ENCODE peak calls at places on chromosome 4, in ten cellular contexts. Y is mucosa of descending colon, W is thoracic aorta, M is bronchial epithelial cell, V is GM12878, U is astrocyte of the cerebellum, R is psoas muscle, P is fibroblast of mammary gland, L is tibial artery, B is ovary. D is an unnamed sample.

GRCh38 chr4:14110407-14110806 is 482.9 kb upstream of the BOD1L1 start:
- DNase-seq in Y (no peak), R (no peak), W (no peak), U (no peak), B (no peak), V (no peak), M (peak), P (peak), L (no peak), D (no peak)

GRCh38 chr4:17511041-17511949 is 595 bp downstream of the QDPR start:
- DNase-seq in B (peak), Y (peak), M (peak), P (peak), U (no peak), R (peak), L (peak), W (peak), V (no peak), D (peak)

GRCh38 chr4:146550161-146550560 is 28.4 kb upstream of the SLC10A7 start:
- DNase-seq in P (no peak), R (no peak), W (no peak), U (no peak), B (no peak), Y (no peak), M (no peak), V (no peak), L (no peak), D (no peak)

GRCh38 chr4:83054928-83055327 is 19.9 kb downstream of the COPS4 start:
- DNase-seq in V (no peak), W (no peak), M (peak), B (no peak), L (no peak), R (no peak), Y (no peak), P (peak), U (peak), D (peak)

GRCh38 chr4:73430188-73430587 is 5.8 kb upstream of the AFP start:
- DNase-seq in U (no peak), V (no peak), B (no peak), L (no peak), P (no peak), W (no peak), M (no peak), Y (no peak), R (no peak), D (no peak)

GRCh38 chr4:143773998-143774898 is 73.8 kb upstream of the FREM3 start:
- DNase-seq in V (peak), U (peak), B (no peak), M (peak), R (no peak), Y (no peak), W (no peak), L (no peak), P (peak), D (peak)

GRCh38 chr4:55272576-55272975 is 73.5 kb upstream of the SRD5A3 start:
- DNase-seq in R (no peak), B (no peak), W (no peak), P (no peak), L (no peak), Y (no peak), U (no peak), V (no peak), M (no peak), D (no peak)

GRCh38 chr4:176800891-176801534 is 8.3 kb upstream of the VEGFC start:
- DNase-seq in B (no peak), U (no peak), V (no peak), R (no peak), P (peak), W (no peak), L (no peak), Y (no peak), M (no peak), D (no peak)

GRCh38 chr4:2858451-2859217 is 15.0 kb downstream of the ADD1 start:
- DNase-seq in B (no peak), U (no peak), M (peak), R (no peak), Y (no peak), W (no peak), P (peak), L (no peak), V (no peak), D (no peak)

GRCh38 chr4:31365006-31365690 is 645.0 kb downstream of the PCDH7 start:
- DNase-seq in L (no peak), R (no peak), B (no peak), Y (no peak), V (no peak), M (no peak), W (no peak), P (peak), U (no peak), D (peak)

GRCh38 chr4:139488442-139488841 is 34.5 kb downstream of the RAB33B start:
- DNase-seq in Y (no peak), M (no peak), W (no peak), R (no peak), V (no peak), U (no peak), L (no peak), P (no peak), B (no peak), D (no peak)

GRCh38 chr4:108301583-108302256 is 133.0 kb upstream of the LEF1 start:
- DNase-seq in V (no peak), W (no peak), M (peak), B (no peak), L (no peak), Y (no peak), P (no peak), R (no peak), U (no peak), D (no peak)

GRCh38 chr4:38857354-38858096 is 908 bp upstream of the TLR6 start:
- DNase-seq in L (peak), B (no peak), P (peak), M (peak), V (peak), W (no peak), Y (no peak), R (peak), U (peak), D (no peak)

DNA sequence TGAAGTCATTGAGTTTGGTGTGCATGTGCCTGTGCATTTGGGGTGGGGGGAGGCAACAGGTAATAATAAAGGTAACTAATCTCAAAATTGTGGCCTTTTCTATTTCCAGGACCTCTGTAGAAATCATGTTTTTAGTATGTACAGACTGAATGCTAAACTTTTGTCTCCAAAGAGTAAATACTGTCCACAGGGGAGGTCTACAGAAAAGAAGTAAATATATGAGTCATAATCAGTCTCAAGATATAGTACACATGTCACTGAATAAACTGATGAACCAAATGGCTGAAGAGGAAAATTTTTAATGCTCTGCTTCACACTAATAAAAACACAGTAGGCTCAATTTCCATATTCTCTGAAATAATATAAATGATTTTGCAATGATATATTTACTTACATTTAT is 440.4 kb upstream of the ZFP42 start:
- DNase-seq in B (no peak), W (no peak), U (no peak), V (no peak), P (no peak), M (no peak), R (no peak), L (no peak), Y (no peak), D (no peak)
- H3K4me3 ChIP-seq in B (no peak), W (no peak), U (no peak), V (no peak), P (no peak), M (no peak), R (no peak), L (no peak), Y (no peak), D (no peak)

GRCh38 chr4:113979973-113980615 is 647 bp upstream of the ARSJ start:
- DNase-seq in Y (no peak), L (no peak), U (no peak), B (no peak), W (no peak), M (no peak), R (no peak), V (no peak), P (no peak), D (peak)
- H3K4me3 ChIP-seq in Y (peak), L (peak), U (peak), B (peak), W (peak), M (peak), R (peak), V (peak), P (peak), D (peak)

DNA sequence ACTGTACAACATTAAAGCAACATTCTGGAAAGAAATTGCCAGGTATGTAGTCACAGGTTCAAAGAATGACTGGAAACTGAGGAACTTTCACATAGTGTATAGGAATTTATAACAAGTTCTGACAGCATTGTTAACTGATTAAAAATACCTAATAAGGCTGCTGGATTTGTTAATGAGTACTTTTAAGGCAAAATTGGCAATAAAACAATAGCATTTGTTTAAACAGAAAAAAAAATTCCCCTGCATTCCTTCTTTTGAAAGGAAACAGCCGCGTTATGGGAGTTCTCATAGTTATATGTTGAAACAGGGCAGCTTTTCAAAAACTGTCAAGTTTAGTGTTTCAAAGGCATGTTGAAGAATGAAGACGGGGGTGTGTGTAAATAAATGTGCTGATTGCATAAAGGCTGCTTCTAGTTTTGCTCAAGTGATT is 282.5 kb upstream of the FAT1 start:
- DNase-seq in B (no peak), Y (no peak), V (no peak), R (no peak), L (no peak), W (no peak), M (peak), U (peak), P (peak), D (no peak)
- H3K4me3 ChIP-seq in B (no peak), Y (no peak), V (no peak), R (no peak), L (no peak), W (no peak), M (no peak), U (no peak), P (no peak), D (no peak)

GRCh38 chr4:71081192-71081591 is 87.7 kb downstream of the DCK start:
- DNase-seq in P (no peak), U (no peak), L (no peak), R (no peak), M (no peak), V (no peak), B (no peak), W (no peak), Y (no peak), D (no peak)
- H3K4me3 ChIP-seq in P (no peak), U (no peak), L (no peak), R (no peak), M (no peak), V (no peak), B (no peak), W (no peak), Y (no peak), D (no peak)

DNA sequence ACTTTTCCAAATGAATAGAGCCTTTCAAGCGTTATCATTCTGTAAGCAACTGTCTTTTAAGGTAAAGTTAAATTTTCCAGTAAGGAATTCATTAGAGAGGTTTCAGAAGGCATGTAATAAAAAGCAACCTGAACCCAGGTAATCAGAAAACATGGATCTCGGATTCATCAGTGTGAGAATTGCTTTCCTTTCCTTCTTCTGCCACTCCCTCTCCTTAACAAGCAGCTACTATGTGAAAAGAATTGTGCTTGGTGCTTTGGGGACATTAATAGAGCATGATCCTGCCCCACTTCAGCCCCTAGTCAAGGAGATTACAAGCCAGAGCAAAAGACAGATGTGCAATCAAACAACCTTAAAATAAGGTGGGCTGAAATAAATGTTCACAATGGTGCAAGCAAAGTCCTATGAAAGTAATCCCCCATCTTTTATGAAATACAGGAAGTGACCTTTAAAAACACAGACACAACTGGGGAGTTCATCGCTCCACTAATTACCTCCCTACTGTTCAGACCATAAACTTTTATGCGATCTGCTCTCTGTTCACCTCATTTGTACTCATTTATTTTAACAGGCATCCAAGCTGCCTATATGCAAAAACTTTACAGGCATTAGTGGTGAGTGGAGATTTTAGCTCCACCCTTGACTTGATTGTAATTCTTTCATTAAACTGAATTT is 122.9 kb upstream of the RASGEF1B start:
- DNase-seq in Y (no peak), P (no peak), V (no peak), L (no peak), B (no peak), U (no peak), R (no peak), W (no peak), M (no peak), D (no peak)
- H3K4me3 ChIP-seq in Y (no peak), P (no peak), V (no peak), L (no peak), B (no peak), U (no peak), R (no peak), W (no peak), M (no peak), D (no peak)

D was measured in H7.